ENCODE peak calls at places on chromosomes 1 and 21, in six cellular contexts. H, Q, Y, E, J and T are unnamed samples.
A peak's percentile ranks its signal among the peaks of the same experiment; 100 is the strongest.

GRCh38 chr1:208055535-208055934 is 144.6 kb upstream of the CD34 start:
- DNase-seq in H (no peak), Q (no peak), Y (no peak), E (no peak), J (no peak), T (no peak)

GRCh38 chr1:199174336-199174735 is 535.5 kb downstream of the PTPRC start:
- DNase-seq in H (no peak), Q (no peak), Y (no peak), E (no peak), J (no peak), T (no peak)

GRCh38 chr1:59156526-59157196 is 140.2 kb upstream of the FGGY start:
- DNase-seq in H (no peak), Q (no peak), Y (no peak), E (peak; percentile 60), J (no peak), T (no peak)

GRCh38 chr1:67500413-67500959 is 70.3 kb upstream of the SERBP1 start:
- DNase-seq in H (peak; percentile 88), Q (peak; percentile 88), Y (peak; percentile 91), E (peak; percentile 87), J (peak; percentile 55), T (peak; percentile 88)

GRCh38 chr1:169624887-169625286 is 5.0 kb downstream of the SELP start:
- DNase-seq in H (no peak), Q (no peak), Y (no peak), E (no peak), J (no peak), T (no peak)

GRCh38 chr1:28775121-28775942 is 36.6 kb upstream of the OPRD1 start:
- DNase-seq in H (peak; percentile 96), Q (peak; percentile 83), Y (peak; percentile 79), E (no peak), J (no peak), T (peak; percentile 87)

GRCh38 chr21:36147891-36148290 is 8.7 kb upstream of the DOP1B start:
- DNase-seq in H (no peak), Q (no peak), Y (no peak), E (no peak), J (no peak), T (no peak)

GRCh38 chr1:25617626-25618432 is 1.2 kb downstream of the MAN1C1 start:
- DNase-seq in H (peak; percentile 89), Q (peak; percentile 77), Y (no peak), E (no peak), J (no peak), T (no peak)

GRCh38 chr1:215566556-215567490 is at the start of gene KCTD3:
- DNase-seq in H (no peak), Q (peak; percentile 89), Y (peak; percentile 76), E (no peak), J (no peak), T (peak; percentile 90)

GRCh38 chr1:201251411-201251810 is 31.9 kb upstream of the PKP1 start:
- DNase-seq in H (no peak), Q (no peak), Y (no peak), E (no peak), J (no peak), T (no peak)

GRCh38 chr1:228329887-228330286 is 76.7 kb downstream of the TRIM11 start:
- DNase-seq in H (no peak), Q (no peak), Y (no peak), E (no peak), J (no peak), T (no peak)

GRCh38 chr1:115987623-115988022 is 11.3 kb downstream of the SLC22A15 start:
- DNase-seq in H (no peak), Q (no peak), Y (no peak), E (no peak), J (no peak), T (no peak)

GRCh38 chr1:31783846-31784245 is 19.7 kb upstream of the ADGRB2 start:
- DNase-seq in H (no peak), Q (peak; percentile 53), Y (no peak), E (no peak), J (no peak), T (no peak)

GRCh38 chr21:36330904-36331303 is 10.9 kb downstream of the MORC3 start:
- DNase-seq in H (no peak), Q (no peak), Y (peak; percentile 57), E (peak; percentile 27), J (peak; percentile 16), T (peak; percentile 46)

GRCh38 chr1:241627453-241628329 is 12.5 kb downstream of the CHML start:
- DNase-seq in H (no peak), Q (no peak), Y (no peak), E (peak; percentile 47), J (peak; percentile 35), T (no peak)

GRCh38 chr1:192232859-192233417 is 74.7 kb downstream of the RGS18 start:
- DNase-seq in H (no peak), Q (no peak), Y (no peak), E (no peak), J (no peak), T (no peak)

GRCh38 chr21:38236232-38236631 is 20.6 kb upstream of the KCNJ15 start:
- DNase-seq in H (no peak), Q (no peak), Y (no peak), E (no peak), J (no peak), T (no peak)

GRCh38 chr21:39588884-39589283 is 23.9 kb upstream of the B3GALT5 start:
- DNase-seq in H (no peak), Q (no peak), Y (no peak), E (no peak), J (no peak), T (no peak)

GRCh38 chr1:201488817-201489581 is 17.9 kb downstream of the CSRP1 start:
- DNase-seq in H (no peak), Q (peak; percentile 92), Y (no peak), E (peak; percentile 68), J (no peak), T (peak; percentile 77)

GRCh38 chr1:51482881-51483280 is 36.2 kb downstream of the EPS15 start:
- DNase-seq in H (no peak), Q (no peak), Y (no peak), E (no peak), J (no peak), T (no peak)

GRCh38 chr1:77975386-77975785 is 3.5 kb downstream of the FUBP1 start:
- DNase-seq in H (no peak), Q (no peak), Y (no peak), E (no peak), J (no peak), T (no peak)

GRCh38 chr1:77978293-77978968 is 441 bp downstream of the FUBP1 start:
- DNase-seq in H (peak; percentile 86), Q (peak; percentile 89), Y (peak; percentile 69), E (peak; percentile 81), J (peak; percentile 89), T (peak; percentile 74)

GRCh38 chr1:77977989-77978292 is 931 bp downstream of the FUBP1 start:
- DNase-seq in H (no peak), Q (no peak), Y (no peak), E (no peak), J (no peak), T (no peak)

GRCh38 chr1:77976433-77977076 is 2.3 kb downstream of the FUBP1 start:
- DNase-seq in H (no peak), Q (no peak), Y (no peak), E (no peak), J (no peak), T (no peak)

GRCh38 chr1:77975907-77976306 is 3.0 kb downstream of the FUBP1 start:
- DNase-seq in H (no peak), Q (no peak), Y (no peak), E (no peak), J (no peak), T (no peak)
- H3K4me1 ChIP-seq in H (peaks cover 39% of the 10 kb centered on the region), Q (peaks cover 62% of the 10 kb centered on the region), Y (peaks cover 67% of the 10 kb centered on the region), E (peaks cover 12% of the 10 kb centered on the region), J (no peaks in the 10 kb centered on the region), T (peaks cover 3% of the 10 kb centered on the region)

GRCh38 chr1:156908955-156909354 is 11.5 kb upstream of the LRRC71 start:
- DNase-seq in H (no peak), Q (no peak), Y (no peak), E (no peak), J (no peak), T (no peak)

GRCh38 chr1:156909671-156910070 is 10.8 kb upstream of the LRRC71 start:
- DNase-seq in H (no peak), Q (no peak), Y (no peak), E (no peak), J (no peak), T (no peak)

GRCh38 chr1:156910309-156910782 is 10.1 kb upstream of the LRRC71 start:
- DNase-seq in H (no peak), Q (no peak), Y (peak; percentile 54), E (no peak), J (no peak), T (peak; percentile 47)

GRCh38 chr1:156906206-156906910 is 12.8 kb downstream of the PEAR1 start:
- DNase-seq in H (no peak), Q (no peak), Y (no peak), E (no peak), J (no peak), T (no peak)

GRCh38 chr1:156908541-156908940 is 11.9 kb upstream of the LRRC71 start:
- DNase-seq in H (no peak), Q (no peak), Y (no peak), E (no peak), J (no peak), T (no peak)
- H3K27ac ChIP-seq in H (no peak overlapping the region), Q (no peak overlapping the region), Y (no peak overlapping the region), E (peak overlapping the region; percentile 61), J (no peak overlapping the region), T (no peak overlapping the region)

GRCh38 chr1:33255347-33256311 is 663 bp upstream of the ZNF362 start:
- DNase-seq in H (peak; percentile 91), Q (peak; percentile 89), Y (peak; percentile 80), E (peak; percentile 83), J (peak; percentile 23), T (peak; percentile 91)

GRCh38 chr1:33257759-33258712 is 1.7 kb downstream of the ZNF362 start:
- DNase-seq in H (peak; percentile 52), Q (no peak), Y (peak; percentile 46), E (no peak), J (no peak), T (peak; percentile 43)

GRCh38 chr1:33256335-33256700 is at the start of gene ZNF362:
- DNase-seq in H (peak; percentile 94), Q (no peak), Y (peak; percentile 71), E (no peak), J (no peak), T (peak; percentile 57)

GRCh38 chr1:33257388-33257758 is 1.1 kb downstream of the ZNF362 start:
- DNase-seq in H (no peak), Q (no peak), Y (no peak), E (no peak), J (no peak), T (no peak)

DNA sequence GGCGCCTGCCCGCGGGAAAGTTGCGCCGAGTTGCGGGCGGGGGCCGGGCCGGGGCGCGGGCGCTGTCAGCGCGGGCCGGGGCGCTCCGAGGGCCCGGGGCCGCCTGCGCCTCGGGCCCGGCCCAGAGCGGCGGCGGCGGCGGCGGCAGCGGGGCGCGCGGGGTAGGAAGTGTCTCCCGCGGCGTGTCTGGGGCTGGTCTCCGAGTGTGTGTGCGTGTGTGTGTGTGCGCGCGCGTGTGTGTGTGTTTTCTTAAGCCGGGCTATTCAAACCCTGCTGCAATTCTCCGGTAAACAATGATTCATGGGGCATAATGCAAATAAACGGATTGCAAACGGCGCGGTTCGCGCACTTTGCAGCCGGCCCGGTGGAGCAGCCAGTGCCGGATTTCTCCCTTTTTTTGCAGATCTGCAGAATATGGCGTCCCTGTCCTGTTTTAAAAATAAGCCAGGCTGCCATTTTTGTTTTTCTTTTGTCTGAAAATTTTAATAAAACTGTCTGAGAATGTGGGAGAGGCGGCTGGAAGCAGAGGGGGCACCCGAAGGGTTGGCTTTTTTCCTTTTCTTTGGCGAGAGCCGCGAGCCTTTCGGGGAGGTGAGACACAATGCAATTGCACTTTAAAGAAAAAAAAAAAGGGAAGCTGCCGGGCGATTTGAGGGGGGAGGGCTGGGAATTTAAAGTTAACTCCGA is 552 bp downstream of the ZNF362 start:
- DNase-seq in H (peak; percentile 89), Q (no peak), Y (peak; percentile 78), E (peak; percentile 22), J (no peak), T (peak; percentile 79)
- TF ChIP-seq POLR2A in H (no peak), Q (no peak), Y (no peak), E (no peak), J (no peak), T (peak; percentile 64)

GRCh38 chr1:160669802-160670201 is 23.0 kb upstream of the SLAMF1 start:
- DNase-seq in H (peak; percentile 62), Q (no peak), Y (no peak), E (no peak), J (no peak), T (no peak)
- H3K4me1 ChIP-seq in H (peaks cover 31% of the 10 kb centered on the region), Q (no peaks in the 10 kb centered on the region), Y (no peaks in the 10 kb centered on the region), E (no peaks in the 10 kb centered on the region), J (peaks cover 43% of the 10 kb centered on the region), T (no peaks in the 10 kb centered on the region)